ENCODE peak calls at places on chromosome 12, in four cellular contexts. I, S, P and B are unnamed samples.

GRCh38 chr12:130870442-130871285 is 1.2 kb upstream of the RAN start:
- DNase-seq in S (peak), I (peak), P (peak), B (peak)

GRCh38 chr12:109962388-109962787 is 33.8 kb downstream of the GIT2 start:
- DNase-seq in I (no peak), P (no peak), S (no peak), B (no peak)

GRCh38 chr12:54371328-54372112 is 7.2 kb upstream of the GPR84 start:
- DNase-seq in S (peak), I (peak), P (peak), B (no peak)

GRCh38 chr12:42589465-42590323 is at the start of gene PRICKLE1:
- DNase-seq in S (peak), P (peak), I (peak), B (no peak)

GRCh38 chr12:110536834-110537604 is 34.9 kb downstream of the RAD9B start:
- DNase-seq in P (no peak), S (no peak), I (no peak), B (no peak)

GRCh38 chr12:106679576-106679975 is 94.9 kb upstream of the RIC8B start:
- DNase-seq in I (no peak), S (no peak), P (no peak), B (no peak)

GRCh38 chr12:78191611-78192010 is 360.9 kb downstream of the NAV3 start:
- DNase-seq in S (no peak), I (no peak), P (no peak), B (no peak)

GRCh38 chr12:121803861-121804416 is at the start of gene SETD1B:
- DNase-seq in P (peak), I (peak), S (peak), B (peak)

GRCh38 chr12:100668939-100669536 is 95.6 kb downstream of the GAS2L3 start:
- DNase-seq in I (peak), S (no peak), P (no peak), B (no peak)

GRCh38 chr12:62631531-62632520 is 165.2 kb downstream of the MON2 start:
- DNase-seq in S (peak), I (peak), P (peak), B (no peak)

GRCh38 chr12:88578821-88579518 is 1.3 kb downstream of the KITLG start:
- DNase-seq in I (no peak), S (no peak), P (no peak), B (no peak)

GRCh38 chr12:5945071-5946008 is at the start of gene ANO2:
- DNase-seq in P (no peak), S (no peak), I (no peak), B (no peak)

GRCh38 chr12:124428136-124428791 is 133.4 kb downstream of the RFLNA start:
- DNase-seq in P (peak), I (peak), S (no peak), B (no peak)

GRCh38 chr12:2796187-2796663 is 1.5 kb downstream of the FKBP4 start:
- DNase-seq in P (no peak), S (no peak), I (no peak), B (no peak)

GRCh38 chr12:2794261-2794735 is 472 bp upstream of the FKBP4 start:
- DNase-seq in I (peak), P (no peak), S (no peak), B (no peak)

GRCh38 chr12:2794736-2795289 is at the start of gene FKBP4:
- DNase-seq in P (peak), I (peak), S (peak), B (peak)

GRCh38 chr12:2793561-2793960 is 1.2 kb upstream of the FKBP4 start:
- DNase-seq in S (peak), P (no peak), I (no peak), B (peak)

GRCh38 chr12:2795291-2796186 is 769 bp downstream of the FKBP4 start:
- DNase-seq in S (peak), P (peak), I (peak), B (peak)
- H3K4me3 ChIP-seq in S (peak), P (peak), I (peak), B (peak)

DNA sequence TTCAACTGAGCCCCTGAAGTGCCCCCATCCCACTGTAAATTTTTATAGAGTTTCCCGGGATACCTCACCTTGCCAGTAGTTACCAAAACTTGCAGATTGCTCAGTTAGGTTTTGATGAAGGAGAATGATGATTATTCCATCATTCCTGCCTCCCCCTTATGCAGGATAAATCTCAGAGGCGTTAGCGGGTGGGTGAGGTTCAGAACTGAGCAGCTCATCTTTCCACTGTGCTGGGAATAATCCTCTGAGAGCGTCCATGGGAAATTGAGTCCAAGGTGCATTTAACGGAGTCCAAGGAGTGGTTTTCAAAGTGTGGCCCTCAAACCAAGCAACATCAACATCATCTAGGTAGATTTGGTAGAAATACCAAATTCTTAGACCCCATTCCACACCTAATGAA is 18.7 kb downstream of the ACSM4 start:
- DNase-seq in I (no peak), S (no peak), P (no peak), B (no peak)
- TF ChIP-seq CTCF in I (no peak), S (no peak), P (no peak), B (no peak)

GRCh38 chr12:21526721-21527345 is 737 bp downstream of the SPX start:
- DNase-seq in I (no peak), S (no peak), P (no peak), B (no peak)

GRCh38 chr12:21528953-21529352 is 2.9 kb downstream of the SPX start:
- DNase-seq in S (no peak), P (no peak), I (peak), B (no peak)

GRCh38 chr12:21523148-21523547 is 2.9 kb upstream of the SPX start:
- DNase-seq in S (no peak), I (no peak), P (no peak), B (no peak)

GRCh38 chr12:21527451-21528180 is 1.5 kb downstream of the SPX start:
- DNase-seq in S (no peak), P (peak), I (peak), B (peak)

DNA sequence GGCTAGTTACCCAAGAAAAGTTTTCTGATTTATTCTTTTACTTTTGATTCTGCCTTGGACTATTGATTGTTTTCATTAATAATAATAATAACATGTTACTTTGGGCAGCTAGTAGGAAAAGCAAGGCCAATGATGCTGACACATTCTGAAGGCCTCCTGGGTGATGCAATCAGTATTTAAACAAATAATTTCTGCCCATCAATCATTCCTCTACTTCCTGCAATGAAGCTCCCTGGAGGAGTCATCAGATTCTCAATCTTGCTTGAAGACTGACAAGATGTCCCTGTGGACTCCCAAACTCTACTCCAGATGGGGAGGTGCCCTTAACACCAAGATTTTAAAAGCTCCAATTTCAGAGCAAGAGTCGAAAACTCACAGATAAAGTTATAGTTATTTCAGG is at the start of gene SPX:
- DNase-seq in I (peak), S (no peak), P (no peak), B (no peak)
- H3K4me3 ChIP-seq in I (peak), S (peak), P (peak), B (no peak)

GRCh38 chr12:120495723-120496352 is at the start of gene DYNLL1:
- DNase-seq in P (peak), S (peak), I (peak), B (peak)

GRCh38 chr12:120498870-120499515 is 3.1 kb downstream of the DYNLL1 start:
- DNase-seq in I (no peak), S (no peak), P (no peak), B (no peak)

GRCh38 chr12:120495189-120495722 is 657 bp upstream of the DYNLL1 start:
- DNase-seq in S (peak), P (no peak), I (no peak), B (no peak)

GRCh38 chr12:120497524-120498150 is 1.7 kb downstream of the DYNLL1 start:
- DNase-seq in S (no peak), I (no peak), P (no peak), B (no peak)

GRCh38 chr12:120496353-120497340 is 734 bp downstream of the DYNLL1 start:
- DNase-seq in I (peak), S (peak), P (peak), B (no peak)
- TF ChIP-seq CTCF in I (no peak), S (no peak), P (no peak), B (peak)